ENCODE peak calls at places on chromosomes 6 and 20, in six cellular contexts. Y, L, P, Z, A and O are unnamed samples.

GRCh38 chr20:41317536-41318270 is at the start of gene ZHX3:
- DNase-seq in Y (peak), L (peak), P (peak), Z (peak), A (peak), O (peak)

GRCh38 chr20:10171864-10172751 is 46.5 kb upstream of the SNAP25 start:
- DNase-seq in Y (peak), L (peak), P (peak), Z (peak), A (peak), O (no peak)

GRCh38 chr6:142313284-142313683 is 11.5 kb downstream of the ADGRG6 start:
- DNase-seq in Y (no peak), L (no peak), P (no peak), Z (no peak), A (no peak), O (no peak)

GRCh38 chr6:37628611-37629320 is 68.9 kb downstream of the MDGA1 start:
- DNase-seq in Y (no peak), L (no peak), P (no peak), Z (no peak), A (no peak), O (no peak)

GRCh38 chr6:168542301-168542700 is 101.3 kb downstream of the SMOC2 start:
- DNase-seq in Y (no peak), L (no peak), P (no peak), Z (no peak), A (no peak), O (no peak)

GRCh38 chr6:145814035-145814500 is 527 bp downstream of the FBXO30 start:
- DNase-seq in Y (peak), L (no peak), P (no peak), Z (peak), A (peak), O (no peak)

GRCh38 chr6:84018453-84019061 is 15.0 kb upstream of the MRAP2 start:
- DNase-seq in Y (no peak), L (no peak), P (no peak), Z (no peak), A (no peak), O (no peak)

GRCh38 chr6:45105170-45105820 is 222.8 kb upstream of the RUNX2 start:
- DNase-seq in Y (no peak), L (no peak), P (no peak), Z (no peak), A (no peak), O (no peak)

GRCh38 chr20:37524859-37525708 is 2.6 kb downstream of the BLCAP start:
- DNase-seq in Y (no peak), L (no peak), P (no peak), Z (no peak), A (no peak), O (no peak)

GRCh38 chr20:34547844-34548613 is 10.5 kb upstream of the MAP1LC3A start:
- DNase-seq in Y (no peak), L (no peak), P (no peak), Z (no peak), A (no peak), O (no peak)

GRCh38 chr6:94424692-94425091 is 1005.3 kb upstream of the EPHA7 start:
- DNase-seq in Y (no peak), L (no peak), P (no peak), Z (no peak), A (no peak), O (no peak)

GRCh38 chr6:102798631-102799030 is 1405.1 kb downstream of the GRIK2 start:
- DNase-seq in Y (peak), L (no peak), P (peak), Z (no peak), A (no peak), O (no peak)